ENCODE peak calls at places on chromosomes 2 and 18, in six cellular contexts. One of them, this sample, is unnamed.

GRCh38 chr2:234789926-234790325 is 161.9 kb upstream of the SH3BP4 start:
- DNase-seq in activated naive CD8-positive, alpha-beta T cell treated with anti-CD3 and anti-CD28 coated beads for 36 hours: no peak
- DNase-seq in MCF 10A: no peak
- DNase-seq in skeletal muscle cell: no peak
- DNase-seq in upper lobe of left lung: no peak
- DNase-seq in HT1080: no peak
- DNase-seq in this sample: no peak

GRCh38 chr2:12412898-12413305 is 303.8 kb upstream of the TRIB2 start:
- DNase-seq in activated naive CD8-positive, alpha-beta T cell treated with anti-CD3 and anti-CD28 coated beads for 36 hours: peak; percentile 63
- DNase-seq in MCF 10A: no peak
- DNase-seq in skeletal muscle cell: no peak
- DNase-seq in upper lobe of left lung: no peak
- DNase-seq in HT1080: no peak
- DNase-seq in this sample: no peak

GRCh38 chr18:33583901-33584300 is 5.9 kb downstream of the ASXL3 start:
- DNase-seq in activated naive CD8-positive, alpha-beta T cell treated with anti-CD3 and anti-CD28 coated beads for 36 hours: no peak
- DNase-seq in MCF 10A: no peak
- DNase-seq in skeletal muscle cell: no peak
- DNase-seq in upper lobe of left lung: no peak
- DNase-seq in HT1080: no peak
- DNase-seq in this sample: peak; percentile 21

GRCh38 chr18:3448845-3449701 is 899 bp upstream of the TGIF1 start:
- DNase-seq in activated naive CD8-positive, alpha-beta T cell treated with anti-CD3 and anti-CD28 coated beads for 36 hours: peak; percentile 82
- DNase-seq in MCF 10A: peak; percentile 97
- DNase-seq in skeletal muscle cell: peak; percentile 89
- DNase-seq in upper lobe of left lung: peak; percentile 96
- DNase-seq in HT1080: peak; percentile 77
- DNase-seq in this sample: no peak

GRCh38 chr2:196183172-196183473 is 11.7 kb upstream of the STK17B start:
- DNase-seq in activated naive CD8-positive, alpha-beta T cell treated with anti-CD3 and anti-CD28 coated beads for 36 hours: no peak
- DNase-seq in MCF 10A: no peak
- DNase-seq in skeletal muscle cell: no peak
- DNase-seq in upper lobe of left lung: no peak
- DNase-seq in HT1080: no peak
- DNase-seq in this sample: no peak

GRCh38 chr2:144587306-144587705 is 67.4 kb upstream of the ZEB2 start:
- DNase-seq in activated naive CD8-positive, alpha-beta T cell treated with anti-CD3 and anti-CD28 coated beads for 36 hours: no peak
- DNase-seq in MCF 10A: no peak
- DNase-seq in skeletal muscle cell: no peak
- DNase-seq in upper lobe of left lung: no peak
- DNase-seq in HT1080: no peak
- DNase-seq in this sample: no peak

GRCh38 chr18:43539862-43540261 is 262.6 kb upstream of the SYT4 start:
- DNase-seq in activated naive CD8-positive, alpha-beta T cell treated with anti-CD3 and anti-CD28 coated beads for 36 hours: no peak
- DNase-seq in MCF 10A: no peak
- DNase-seq in skeletal muscle cell: no peak
- DNase-seq in upper lobe of left lung: no peak
- DNase-seq in HT1080: no peak
- DNase-seq in this sample: no peak

GRCh38 chr2:220104871-220105351 is 477.5 kb downstream of the SLC4A3 start:
- DNase-seq in activated naive CD8-positive, alpha-beta T cell treated with anti-CD3 and anti-CD28 coated beads for 36 hours: no peak
- DNase-seq in MCF 10A: peak; percentile 52
- DNase-seq in skeletal muscle cell: peak; percentile 28
- DNase-seq in upper lobe of left lung: no peak
- DNase-seq in HT1080: peak; percentile 45
- DNase-seq in this sample: peak; percentile 8

GRCh38 chr2:172253190-172254052 is 150.7 kb upstream of the DLX2 start:
- DNase-seq in activated naive CD8-positive, alpha-beta T cell treated with anti-CD3 and anti-CD28 coated beads for 36 hours: peak; percentile 53
- DNase-seq in MCF 10A: peak; percentile 100
- DNase-seq in skeletal muscle cell: peak; percentile 100
- DNase-seq in upper lobe of left lung: peak; percentile 56
- DNase-seq in HT1080: peak; percentile 100
- DNase-seq in this sample: no peak

This sample was measured in NCI-H2171.